ENCODE peak calls at places on chromosomes 13 and 19, in four cellular contexts. B, S, L and E are unnamed samples.

GRCh38 chr19:7191946-7192691 is 102.1 kb downstream of the INSR start:
- DNase-seq in B (peak), S (no peak), L (no peak), E (no peak)

GRCh38 chr13:75549262-75550158 is at the start of gene UCHL3:
- DNase-seq in B (peak), S (peak), L (peak), E (peak)

GRCh38 chr19:18131841-18132596 is 20.9 kb upstream of the PIK3R2 start:
- DNase-seq in B (no peak), S (no peak), L (no peak), E (no peak)

GRCh38 chr19:7830272-7830771 is 304 bp downstream of the EVI5L start:
- DNase-seq in B (no peak), S (no peak), L (no peak), E (no peak)

GRCh38 chr19:39156230-39156890 is 30.8 kb downstream of the PAK4 start:
- DNase-seq in B (no peak), S (no peak), L (peak), E (no peak)

GRCh38 chr19:30317403-30317802 is 54.8 kb upstream of the ZNF536 start:
- DNase-seq in B (no peak), S (no peak), L (no peak), E (no peak)

GRCh38 chr13:97222934-97223710 is 989 bp downstream of the MBNL2 start:
- DNase-seq in B (no peak), S (no peak), L (peak), E (no peak)

GRCh38 chr13:39729161-39729560 is 73.7 kb downstream of the COG6 start:
- DNase-seq in B (no peak), S (no peak), L (no peak), E (no peak)

GRCh38 chr13:100269837-100270236 is 180.9 kb downstream of the PCCA start:
- DNase-seq in B (peak), S (peak), L (peak), E (no peak)

GRCh38 chr13:42412812-42413795 is 141.2 kb downstream of the AKAP11 start:
- DNase-seq in B (no peak), S (no peak), L (no peak), E (no peak)

GRCh38 chr19:19185853-19186728 is 5.9 kb downstream of the BORCS8 start:
- DNase-seq in B (peak), S (no peak), L (peak), E (no peak)

DNA sequence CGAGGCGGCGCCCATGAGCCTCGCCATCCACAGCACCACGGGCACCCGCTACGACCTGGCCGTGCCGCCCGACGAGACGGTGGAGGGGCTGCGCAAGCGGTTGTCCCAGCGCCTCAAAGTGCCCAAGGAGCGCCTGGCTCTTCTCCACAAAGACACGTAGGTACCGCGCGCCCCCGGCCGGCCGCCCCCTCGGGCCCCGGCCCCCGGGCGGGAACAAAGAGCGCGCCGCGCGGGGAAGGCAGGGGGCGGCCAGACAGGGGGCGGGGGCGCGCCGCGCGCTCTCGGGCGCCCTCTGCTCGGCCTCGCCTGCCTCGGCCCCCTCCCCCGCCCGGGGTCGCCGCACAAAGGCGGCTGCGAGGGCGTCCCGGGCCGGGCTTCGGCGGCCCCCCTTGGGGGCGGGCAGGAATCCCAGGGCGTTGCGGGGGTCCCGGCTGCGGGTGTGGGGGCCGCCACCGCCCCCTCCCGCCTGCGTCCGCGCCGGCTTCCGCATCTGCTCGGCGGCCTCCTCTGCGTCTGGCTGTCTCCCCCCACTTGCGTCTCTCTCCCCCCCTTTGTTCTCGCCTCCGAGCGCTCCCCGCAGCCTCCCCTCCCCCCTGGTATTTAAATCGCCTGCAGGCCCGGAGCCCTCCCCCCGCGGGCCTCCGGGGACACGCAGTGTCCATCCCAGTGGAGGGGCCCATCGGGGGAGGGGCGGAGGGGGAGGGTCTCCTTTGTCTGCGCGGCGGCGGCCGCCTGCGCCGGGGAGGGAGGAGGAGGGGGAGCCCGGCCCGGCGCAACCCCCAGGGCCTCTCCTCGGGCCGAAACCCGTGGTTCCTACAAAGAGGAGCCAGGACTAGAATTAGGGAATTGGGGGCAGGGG is 2.2 kb downstream of the MIDN start:
- DNase-seq in B (peak), S (no peak), L (no peak), E (no peak)
- TF ChIP-seq CTCF in B (no peak), S (no peak), L (no peak), E (no peak)

GRCh38 chr19:49929611-49930482 is 543 bp upstream of the NUP62 start:
- DNase-seq in B (peak), S (peak), L (peak), E (peak)
- TF ChIP-seq CTCF in B (no peak), S (no peak), L (no peak), E (no peak)

DNA sequence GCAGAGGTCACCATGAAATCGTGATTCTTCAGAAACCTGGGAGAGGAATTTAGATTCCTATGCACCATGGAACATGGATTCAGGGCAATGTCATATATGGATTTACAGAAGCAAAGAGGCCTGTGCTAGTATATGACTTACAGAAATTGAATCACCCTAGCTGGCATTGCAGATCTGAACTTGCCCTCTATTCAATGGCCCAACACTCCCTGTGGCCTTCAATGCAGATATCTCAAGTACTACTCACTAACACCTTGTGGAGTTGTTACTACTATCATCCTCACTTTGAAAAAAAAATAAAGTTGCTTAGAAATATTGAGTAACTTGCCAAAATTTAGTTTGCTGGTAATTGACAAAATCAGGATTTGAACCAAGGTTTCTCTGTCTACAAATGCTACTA is 305.4 kb upstream of the SLITRK1 start:
- DNase-seq in B (no peak), S (no peak), L (peak), E (no peak)
- TF ChIP-seq CTCF in B (no peak), S (no peak), L (no peak), E (no peak)

DNA sequence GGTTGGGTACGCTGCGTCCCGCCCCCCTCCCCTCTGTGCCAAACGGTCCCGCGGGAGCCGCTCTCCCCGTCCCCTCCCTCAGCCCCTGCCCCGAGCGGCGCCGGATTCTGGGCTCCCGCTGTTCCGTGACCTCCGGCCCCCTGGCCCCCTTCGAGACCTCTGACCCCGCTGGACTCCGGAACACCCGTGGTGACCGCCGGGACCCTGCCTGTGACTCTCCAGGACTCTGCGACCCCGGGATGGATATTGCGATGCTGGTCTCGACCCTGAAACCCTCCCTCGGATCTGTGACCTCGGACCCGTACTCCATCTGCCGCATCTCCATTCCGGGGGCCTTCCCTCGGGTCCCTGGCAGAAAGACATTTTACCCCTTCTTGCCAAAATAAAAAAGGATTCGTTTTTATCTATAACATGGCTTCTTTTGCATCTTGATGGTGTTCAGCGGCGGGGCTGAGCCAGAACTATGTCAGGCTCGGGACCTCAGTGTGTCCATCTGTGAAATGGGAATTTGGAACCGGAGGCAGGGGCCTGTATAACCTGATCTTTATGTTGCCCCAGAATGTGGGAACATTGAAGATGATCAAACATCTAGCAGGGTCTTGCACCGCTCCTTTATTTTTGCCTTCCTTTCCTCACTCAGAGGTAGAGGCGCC is 654 bp upstream of the MEGF8 start:
- DNase-seq in B (no peak), S (no peak), L (no peak), E (no peak)
- TF ChIP-seq CTCF in B (no peak), S (no peak), L (no peak), E (no peak)

GRCh38 chr19:35167251-35168119 is 12.9 kb downstream of the FXYD5 start:
- DNase-seq in B (no peak), S (no peak), L (no peak), E (no peak)
- TF ChIP-seq CTCF in B (no peak), S (no peak), L (no peak), E (no peak)

DNA sequence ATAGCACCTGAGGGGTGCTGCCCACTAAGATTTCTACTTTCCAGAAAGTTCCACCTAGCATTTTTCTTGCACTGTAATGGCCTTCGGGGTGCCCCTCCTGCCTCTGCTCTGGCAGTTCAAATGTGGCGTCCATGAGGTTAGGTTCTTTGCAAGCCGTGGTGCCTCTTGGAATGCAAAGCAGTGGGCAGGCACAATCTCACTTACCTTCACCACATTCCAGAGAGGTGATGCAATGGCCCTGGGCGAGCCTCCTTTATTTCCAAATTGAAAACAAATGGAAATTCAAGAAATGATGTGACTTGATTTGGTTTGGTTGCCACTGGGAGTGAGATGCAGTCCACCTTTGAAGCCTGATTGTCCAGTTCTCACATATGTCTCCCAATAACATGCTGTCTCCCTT is 46.9 kb downstream of the FGF9 start:
- DNase-seq in B (no peak), S (no peak), L (peak), E (no peak)
- TF ChIP-seq CTCF in B (no peak), S (no peak), L (no peak), E (no peak)

DNA sequence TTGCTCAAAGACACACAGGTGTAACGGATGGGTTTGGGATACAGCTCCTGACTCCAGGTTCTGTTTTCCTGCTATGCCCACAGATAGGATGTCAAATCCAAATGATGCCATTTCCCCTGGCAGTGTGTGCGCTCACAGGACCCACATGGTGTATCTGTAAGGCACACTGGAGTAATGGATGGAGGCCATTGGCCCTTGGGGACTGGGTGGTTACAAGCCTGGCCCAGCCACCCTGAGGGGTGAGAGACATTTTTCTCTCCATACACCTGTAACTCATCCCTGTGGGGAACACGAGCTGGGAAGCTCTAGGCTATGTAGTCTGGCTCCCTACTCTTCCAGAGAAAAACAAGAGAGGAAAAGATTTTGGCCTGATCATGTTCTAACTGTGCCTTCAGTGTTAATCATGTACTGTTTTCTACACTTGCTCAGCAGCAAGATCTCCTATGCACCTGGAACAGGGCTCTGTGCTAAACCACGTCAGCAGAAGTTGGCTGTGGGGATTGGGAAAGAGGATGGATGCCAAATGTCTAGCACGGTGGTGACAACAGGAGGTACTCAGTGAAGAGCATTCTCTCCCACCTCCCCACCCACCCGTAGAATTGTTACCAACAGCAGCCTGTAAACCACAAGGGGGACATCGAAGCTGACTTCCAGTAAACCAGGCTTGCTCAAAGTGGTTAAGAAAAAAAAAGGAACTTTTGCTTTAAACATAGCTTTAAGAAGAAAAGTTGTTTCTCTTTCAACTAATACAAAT is 237.0 kb downstream of the LACC1 start:
- DNase-seq in B (no peak), S (no peak), L (no peak), E (no peak)
- TF ChIP-seq CTCF in B (no peak), S (no peak), L (no peak), E (no peak)

GRCh38 chr19:54257116-54257480 is at the start of gene LILRB5:
- DNase-seq in B (no peak), S (no peak), L (no peak), E (no peak)

GRCh38 chr19:54254195-54254906 is 2.7 kb downstream of the LILRB5 start:
- DNase-seq in B (no peak), S (no peak), L (no peak), E (no peak)

GRCh38 chr19:54253331-54254194 is 3.5 kb downstream of the LILRB5 start:
- DNase-seq in B (no peak), S (no peak), L (no peak), E (no peak)

GRCh38 chr19:54255105-54255775 is 1.8 kb downstream of the LILRB5 start:
- DNase-seq in B (peak), S (no peak), L (no peak), E (no peak)

GRCh38 chr19:54256250-54257115 is 590 bp downstream of the LILRB5 start:
- DNase-seq in B (no peak), S (no peak), L (no peak), E (no peak)
- TF ChIP-seq CTCF in B (no peak), S (no peak), L (no peak), E (no peak)

GRCh38 chr13:43797154-43797553 is 10.4 kb upstream of the ENOX1 start:
- DNase-seq in B (no peak), S (no peak), L (no peak), E (no peak)

GRCh38 chr13:43799191-43799590 is 12.4 kb upstream of the ENOX1 start:
- DNase-seq in B (no peak), S (no peak), L (peak), E (no peak)

GRCh38 chr13:43800828-43801227 is 14.1 kb upstream of the ENOX1 start:
- DNase-seq in B (no peak), S (no peak), L (no peak), E (no peak)

GRCh38 chr13:43802511-43802910 is 15.7 kb upstream of the ENOX1 start:
- DNase-seq in B (no peak), S (no peak), L (peak), E (no peak)

DNA sequence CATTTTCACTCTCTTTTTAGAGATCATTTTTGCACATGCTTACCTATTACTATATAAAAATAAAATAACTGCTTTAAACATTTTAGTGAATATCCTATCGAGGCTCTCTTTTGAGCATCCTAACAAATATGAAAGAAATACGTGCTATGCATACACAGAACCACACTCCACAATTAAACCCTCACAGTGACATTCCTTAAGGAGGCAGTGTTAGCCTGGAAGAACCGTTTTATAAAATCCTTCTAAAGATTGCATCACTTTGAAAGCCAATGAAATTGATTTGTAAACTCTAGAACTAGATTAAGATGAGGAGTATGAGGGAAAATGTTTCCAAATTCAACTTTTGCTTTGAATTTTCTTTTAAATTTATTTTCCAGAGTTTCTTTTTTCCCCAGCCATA is 11.1 kb upstream of the ENOX1 start:
- DNase-seq in B (no peak), S (no peak), L (no peak), E (no peak)
- TF ChIP-seq CTCF in B (no peak), S (no peak), L (no peak), E (no peak)

GRCh38 chr13:37168151-37168550 is 62.7 kb upstream of the CSNK1A1L start:
- DNase-seq in B (no peak), S (no peak), L (no peak), E (no peak)

GRCh38 chr13:37168922-37169321 is 63.5 kb upstream of the CSNK1A1L start:
- DNase-seq in B (no peak), S (no peak), L (no peak), E (no peak)

GRCh38 chr13:37175996-37176395 is 70.5 kb upstream of the CSNK1A1L start:
- DNase-seq in B (no peak), S (peak), L (peak), E (no peak)

GRCh38 chr13:37173214-37173613 is 67.8 kb upstream of the CSNK1A1L start:
- DNase-seq in B (no peak), S (no peak), L (no peak), E (no peak)
- TF ChIP-seq CTCF in B (no peak), S (no peak), L (no peak), E (no peak)